ENCODE peak calls at places on chromosomes 1 and 21, in eight cellular contexts. S is AG04450, D is GM23338, F is fibroblast of pulmonary artery, T is breast epithelium, M is BJ, J is NB4, H is heart left ventricle. X is an unnamed sample.

GRCh38 chr1:68317543-68317942 is 85.2 kb upstream of the WLS start:
- DNase-seq in M (no peak), H (no peak), S (no peak), J (no peak), F (no peak), T (no peak), D (no peak), X (no peak)

GRCh38 chr1:30977105-30977504 is 68.5 kb upstream of the SDC3 start:
- DNase-seq in S (peak), D (peak), T (no peak), M (no peak), F (peak), J (no peak), H (no peak), X (no peak)

GRCh38 chr1:4033129-4033676 is 133.1 kb upstream of the C1orf174 start:
- DNase-seq in H (no peak), M (no peak), F (no peak), D (no peak), S (no peak), T (no peak), J (no peak), X (no peak)

GRCh38 chr1:86499987-86500593 is 31.4 kb downstream of the CLCA1 start:
- DNase-seq in S (no peak), J (peak), D (peak), F (peak), M (no peak), H (no peak), T (no peak), X (no peak)

GRCh38 chr1:27575861-27576331 is 28.0 kb downstream of the AHDC1 start:
- DNase-seq in S (no peak), D (peak), H (peak), T (no peak), F (peak), J (no peak), M (no peak), X (no peak)

GRCh38 chr1:17304827-17305177 is 3.2 kb upstream of the PADI4 start:
- DNase-seq in J (no peak), M (no peak), F (no peak), D (no peak), S (no peak), T (no peak), H (no peak), X (no peak)

GRCh38 chr1:156308078-156308477 is 9.0 kb upstream of the VHLL start:
- DNase-seq in D (no peak), T (no peak), S (no peak), H (no peak), M (no peak), J (no peak), F (peak), X (no peak)

GRCh38 chr1:149849947-149850360 is 49.4 kb upstream of the BOLA1 start:
- DNase-seq in D (peak), F (no peak), T (no peak), J (peak), S (no peak), H (no peak), M (no peak), X (no peak)

GRCh38 chr21:41317458-41317857 is 857 bp downstream of the FAM3B start:
- DNase-seq in F (no peak), J (no peak), H (no peak), D (no peak), S (no peak), T (no peak), M (no peak), X (no peak)

GRCh38 chr1:1187938-1188337 is 14.3 kb downstream of the TTLL10 start:
- DNase-seq in F (no peak), D (no peak), T (no peak), M (no peak), H (no peak), S (peak), J (no peak), X (peak)

GRCh38 chr1:32071758-32072621 is 749 bp upstream of the TMEM39B start:
- DNase-seq in F (peak), S (peak), J (no peak), H (no peak), M (no peak), T (no peak), D (peak), X (no peak)
- TF ChIP-seq CTCF in F (no peak), S (no peak), J (no peak), H (no peak), M (no peak), T (no peak), D (no peak), X (no peak)

GRCh38 chr1:14412235-14412634 is 186.2 kb upstream of the KAZN start:
- DNase-seq in T (no peak), S (no peak), J (no peak), F (no peak), H (no peak), D (no peak), M (no peak), X (no peak)

GRCh38 chr1:14415396-14415795 is 183.1 kb upstream of the KAZN start:
- DNase-seq in D (peak), M (no peak), S (no peak), T (no peak), J (peak), H (no peak), F (no peak), X (no peak)

GRCh38 chr1:14413809-14414208 is 184.7 kb upstream of the KAZN start:
- DNase-seq in T (peak), M (no peak), F (peak), H (no peak), J (no peak), S (peak), D (no peak), X (no peak)
- H3K4me3 ChIP-seq in T (no peak), M (no peak), F (no peak), H (no peak), J (no peak), S (no peak), D (no peak), X (no peak)

GRCh38 chr1:157734328-157734727 is 33.8 kb upstream of the FCRL3 start:
- DNase-seq in F (no peak), M (no peak), D (no peak), H (no peak), J (peak), T (no peak), S (no peak), X (no peak)

DNA sequence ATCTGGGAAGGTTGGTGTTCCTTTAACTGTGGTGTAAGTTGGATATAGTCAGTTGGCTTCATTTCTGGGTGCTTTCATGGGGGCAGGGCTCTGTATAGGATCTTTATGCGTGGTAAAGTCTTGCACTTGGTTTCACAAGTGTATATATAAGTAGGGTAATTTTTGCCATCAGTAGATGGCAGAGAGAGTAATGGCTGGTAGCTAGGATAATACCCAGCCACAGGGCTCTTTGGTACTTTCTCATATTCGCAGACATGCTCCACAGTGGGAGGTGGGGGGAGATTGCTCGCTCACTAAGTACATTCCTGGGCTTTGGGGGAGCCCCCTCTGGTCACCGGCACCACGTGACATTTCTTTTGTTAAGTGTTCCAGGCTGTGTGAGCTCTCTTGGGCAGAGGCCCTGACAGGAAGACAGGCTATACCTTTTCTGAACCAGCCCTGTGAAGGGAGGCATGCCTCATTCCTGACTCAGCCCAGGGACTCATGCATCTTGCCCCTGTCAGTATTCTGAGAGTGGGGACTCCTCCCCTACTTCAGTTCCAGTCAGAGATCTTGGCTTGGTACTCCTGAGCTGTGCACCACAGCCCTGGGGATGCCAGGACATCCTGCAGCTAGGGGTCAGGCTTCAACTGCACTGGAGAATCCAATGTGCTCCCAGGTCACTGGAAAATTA is 37.6 kb downstream of the FCRL2 start:
- DNase-seq in S (no peak), T (no peak), F (no peak), D (peak), J (no peak), M (no peak), H (no peak), X (no peak)
- TF ChIP-seq CTCF in S (no peak), T (no peak), F (no peak), D (peak), J (no peak), M (no peak), H (no peak), X (no peak)

GRCh38 chr21:33069645-33069993 is 322 bp upstream of the OLIG1 start:
- DNase-seq in H (no peak), D (no peak), F (no peak), S (no peak), M (no peak), J (no peak), T (no peak), X (no peak)
- H3K4me3 ChIP-seq in H (peak), D (peak), F (no peak), S (no peak), M (no peak), J (peak), T (peak), X (no peak)

DNA sequence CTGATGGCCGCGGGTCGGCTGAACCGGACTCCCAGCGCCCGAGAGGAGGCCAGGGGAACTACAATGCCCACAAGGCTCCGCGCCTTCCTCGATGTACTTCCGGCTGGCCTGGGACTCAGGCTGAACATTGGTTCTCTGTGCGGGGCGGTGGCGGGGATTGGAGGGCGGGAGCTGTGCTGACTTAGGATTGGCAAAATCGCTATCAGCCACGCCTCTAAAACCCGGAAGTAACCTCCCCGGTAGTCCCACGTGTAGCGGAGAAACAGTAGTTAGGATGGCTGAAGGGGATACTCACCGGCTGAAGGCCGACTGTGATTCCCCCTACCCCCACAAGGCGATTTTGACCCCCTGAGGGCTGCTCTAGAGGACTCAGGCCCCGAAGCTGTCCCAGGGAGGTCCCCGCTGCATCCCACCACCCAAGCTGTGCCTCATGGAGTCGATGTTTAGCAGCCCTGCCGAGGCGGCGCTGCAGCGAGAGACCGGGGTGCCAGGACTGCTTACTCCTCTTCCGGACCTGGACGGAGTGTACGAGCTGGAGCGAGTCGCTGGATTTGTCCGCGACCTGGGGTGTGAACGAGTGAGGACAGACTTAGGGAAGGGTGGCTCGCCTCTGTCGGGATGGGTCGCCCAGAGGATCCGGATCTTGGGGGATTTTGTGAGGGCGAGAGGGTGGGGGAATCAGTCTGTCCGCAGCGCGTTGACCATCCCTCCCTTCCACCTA is at the start of gene DPH2:
- DNase-seq in D (peak), F (peak), H (peak), M (peak), S (peak), J (peak), T (peak), X (peak)
- TF ChIP-seq CTCF in D (no peak), F (no peak), H (no peak), M (peak), S (no peak), J (no peak), T (no peak), X (peak)